ENCODE peak calls at places on chromosomes 16 and 17, in seven cellular contexts. One of them, this sample, is unnamed.
A peak's percentile ranks its signal among the peaks of the same experiment; 100 is the strongest.

GRCh38 chr17:40068129-40068581 is 5.4 kb downstream of the THRA start:
- DNase-seq in IMR-90: no peak
- DNase-seq in neural progenitor cell: peak; percentile 2
- DNase-seq in aorta: no peak
- DNase-seq in fibroblast of pulmonary artery: no peak
- DNase-seq in SK-N-SH: no peak
- DNase-seq in HT-29: no peak
- DNase-seq in this sample: no peak

GRCh38 chr17:44310612-44311376 is 2.4 kb downstream of the RUNDC3A start:
- DNase-seq in IMR-90: no peak
- DNase-seq in neural progenitor cell: no peak
- DNase-seq in aorta: no peak
- DNase-seq in fibroblast of pulmonary artery: no peak
- DNase-seq in SK-N-SH: no peak
- DNase-seq in HT-29: no peak
- DNase-seq in this sample: no peak

GRCh38 chr17:75571197-75571884 is 16.3 kb upstream of the MYO15B start:
- DNase-seq in IMR-90: peak; percentile 9
- DNase-seq in neural progenitor cell: no peak
- DNase-seq in aorta: no peak
- DNase-seq in fibroblast of pulmonary artery: peak; percentile 24
- DNase-seq in SK-N-SH: no peak
- DNase-seq in HT-29: no peak
- DNase-seq in this sample: peak; percentile 31

GRCh38 chr17:41664172-41664457 is 24.6 kb upstream of the EIF1 start:
- DNase-seq in IMR-90: no peak
- DNase-seq in neural progenitor cell: no peak
- DNase-seq in aorta: no peak
- DNase-seq in fibroblast of pulmonary artery: no peak
- DNase-seq in SK-N-SH: no peak
- DNase-seq in HT-29: no peak
- DNase-seq in this sample: no peak

GRCh38 chr16:77856455-77857138 is 68.2 kb downstream of the VAT1L start:
- DNase-seq in IMR-90: no peak
- DNase-seq in neural progenitor cell: peak; percentile 12
- DNase-seq in aorta: no peak
- DNase-seq in fibroblast of pulmonary artery: no peak
- DNase-seq in SK-N-SH: no peak
- DNase-seq in HT-29: no peak
- DNase-seq in this sample: no peak

GRCh38 chr17:38967290-38967738 is at the start of gene FBXO47:
- DNase-seq in IMR-90: peak; percentile 38
- DNase-seq in neural progenitor cell: peak; percentile 87
- DNase-seq in aorta: peak; percentile 94
- DNase-seq in fibroblast of pulmonary artery: peak; percentile 86
- DNase-seq in SK-N-SH: no peak
- DNase-seq in HT-29: peak; percentile 99
- DNase-seq in this sample: peak; percentile 96

GRCh38 chr16:88478889-88479794 is 26.1 kb downstream of the ZFPM1 start:
- DNase-seq in IMR-90: no peak
- DNase-seq in neural progenitor cell: no peak
- DNase-seq in aorta: no peak
- DNase-seq in fibroblast of pulmonary artery: no peak
- DNase-seq in SK-N-SH: peak; percentile 81
- DNase-seq in HT-29: no peak
- DNase-seq in this sample: no peak

GRCh38 chr16:3023415-3023668 is 400 bp downstream of the HCFC1R1 start:
- DNase-seq in IMR-90: peak; percentile 66
- DNase-seq in neural progenitor cell: no peak
- DNase-seq in aorta: no peak
- DNase-seq in fibroblast of pulmonary artery: peak; percentile 44
- DNase-seq in SK-N-SH: no peak
- DNase-seq in HT-29: peak; percentile 85
- DNase-seq in this sample: peak; percentile 64

GRCh38 chr16:68490829-68491575 is 42.7 kb upstream of the SMPD3 start:
- DNase-seq in IMR-90: peak; percentile 61
- DNase-seq in neural progenitor cell: no peak
- DNase-seq in aorta: peak; percentile 33
- DNase-seq in fibroblast of pulmonary artery: peak; percentile 9
- DNase-seq in SK-N-SH: no peak
- DNase-seq in HT-29: peak; percentile 89
- DNase-seq in this sample: no peak

GRCh38 chr17:68200689-68201424 is 47.0 kb upstream of the AMZ2 start:
- DNase-seq in IMR-90: peak; percentile 62
- DNase-seq in neural progenitor cell: peak; percentile 91
- DNase-seq in aorta: peak; percentile 92
- DNase-seq in fibroblast of pulmonary artery: peak; percentile 74
- DNase-seq in SK-N-SH: peak; percentile 94
- DNase-seq in HT-29: peak; percentile 83
- DNase-seq in this sample: peak; percentile 85

GRCh38 chr17:45299311-45299710 is 17.5 kb downstream of the MAP3K14 start:
- DNase-seq in IMR-90: no peak
- DNase-seq in neural progenitor cell: peak; percentile 29
- DNase-seq in aorta: no peak
- DNase-seq in fibroblast of pulmonary artery: no peak
- DNase-seq in SK-N-SH: peak; percentile 65
- DNase-seq in HT-29: no peak
- DNase-seq in this sample: no peak

GRCh38 chr17:50219939-50220465 is 18.6 kb upstream of the COL1A1 start:
- DNase-seq in IMR-90: peak; percentile 75
- DNase-seq in neural progenitor cell: peak; percentile 90
- DNase-seq in aorta: no peak
- DNase-seq in fibroblast of pulmonary artery: peak; percentile 86
- DNase-seq in SK-N-SH: no peak
- DNase-seq in HT-29: no peak
- DNase-seq in this sample: no peak

GRCh38 chr17:83176272-83176955 is 97.0 kb downstream of the METRNL start:
- DNase-seq in IMR-90: no peak
- DNase-seq in neural progenitor cell: no peak
- DNase-seq in aorta: peak; percentile 35
- DNase-seq in fibroblast of pulmonary artery: no peak
- DNase-seq in SK-N-SH: no peak
- DNase-seq in HT-29: no peak
- DNase-seq in this sample: no peak

GRCh38 chr17:82107341-82107860 is 9.4 kb upstream of the FASN start:
- DNase-seq in IMR-90: no peak
- DNase-seq in neural progenitor cell: no peak
- DNase-seq in aorta: no peak
- DNase-seq in fibroblast of pulmonary artery: no peak
- DNase-seq in SK-N-SH: peak; percentile 74
- DNase-seq in HT-29: peak; percentile 31
- DNase-seq in this sample: no peak